ENCODE peak calls at places on chromosomes 6 and 20, in seven cellular contexts. One of them, this sample, is unnamed.

GRCh38 chr6:134240664-134241431 is 77.1 kb downstream of the SGK1 start:
- DNase-seq in A673: no peak
- DNase-seq in prostate gland: peak
- DNase-seq in omental fat pad: peak
- DNase-seq in psoas muscle: peak
- DNase-seq in GM13976: no peak
- DNase-seq in cardiac muscle cell: no peak
- DNase-seq in this sample: peak

GRCh38 chr6:108750801-108751200 is 97.4 kb upstream of the ARMC2 start:
- DNase-seq in A673: no peak
- DNase-seq in prostate gland: no peak
- DNase-seq in omental fat pad: no peak
- DNase-seq in psoas muscle: no peak
- DNase-seq in GM13976: no peak
- DNase-seq in cardiac muscle cell: no peak
- DNase-seq in this sample: no peak

GRCh38 chr20:31578448-31579138 is 26.5 kb upstream of the ID1 start:
- DNase-seq in A673: no peak
- DNase-seq in prostate gland: no peak
- DNase-seq in omental fat pad: no peak
- DNase-seq in psoas muscle: no peak
- DNase-seq in GM13976: no peak
- DNase-seq in cardiac muscle cell: no peak
- DNase-seq in this sample: no peak

GRCh38 chr6:44661221-44661609 is 273.7 kb downstream of the CDC5L start:
- DNase-seq in A673: no peak
- DNase-seq in prostate gland: peak
- DNase-seq in omental fat pad: no peak
- DNase-seq in psoas muscle: no peak
- DNase-seq in GM13976: no peak
- DNase-seq in cardiac muscle cell: no peak
- DNase-seq in this sample: no peak

GRCh38 chr6:107409942-107410341 is 49.4 kb downstream of the PDSS2 start:
- DNase-seq in A673: no peak
- DNase-seq in prostate gland: no peak
- DNase-seq in omental fat pad: no peak
- DNase-seq in psoas muscle: no peak
- DNase-seq in GM13976: no peak
- DNase-seq in cardiac muscle cell: no peak
- DNase-seq in this sample: no peak

GRCh38 chr6:139973602-139974373 is 599.3 kb upstream of the CITED2 start:
- DNase-seq in A673: peak
- DNase-seq in prostate gland: no peak
- DNase-seq in omental fat pad: no peak
- DNase-seq in psoas muscle: no peak
- DNase-seq in GM13976: no peak
- DNase-seq in cardiac muscle cell: peak
- DNase-seq in this sample: no peak

GRCh38 chr6:89997456-89998445 is 103.5 kb downstream of the GJA10 start:
- DNase-seq in A673: no peak
- DNase-seq in prostate gland: peak
- DNase-seq in omental fat pad: no peak
- DNase-seq in psoas muscle: no peak
- DNase-seq in GM13976: no peak
- DNase-seq in cardiac muscle cell: peak
- DNase-seq in this sample: no peak

GRCh38 chr6:168785720-168786511 is 344.9 kb downstream of the SMOC2 start:
- DNase-seq in A673: no peak
- DNase-seq in prostate gland: no peak
- DNase-seq in omental fat pad: no peak
- DNase-seq in psoas muscle: no peak
- DNase-seq in GM13976: no peak
- DNase-seq in cardiac muscle cell: no peak
- DNase-seq in this sample: no peak

GRCh38 chr6:25512560-25512959 is 139.5 kb upstream of the SCGN start:
- DNase-seq in A673: no peak
- DNase-seq in prostate gland: no peak
- DNase-seq in omental fat pad: no peak
- DNase-seq in psoas muscle: no peak
- DNase-seq in GM13976: no peak
- DNase-seq in cardiac muscle cell: no peak
- DNase-seq in this sample: no peak

GRCh38 chr20:59825944-59826759 is 107.3 kb downstream of the SYCP2 start:
- DNase-seq in A673: no peak
- DNase-seq in prostate gland: peak
- DNase-seq in omental fat pad: no peak
- DNase-seq in psoas muscle: no peak
- DNase-seq in GM13976: peak
- DNase-seq in cardiac muscle cell: no peak
- DNase-seq in this sample: no peak

GRCh38 chr6:15129872-15130271 is 116.0 kb upstream of the JARID2 start:
- DNase-seq in A673: no peak
- DNase-seq in prostate gland: no peak
- DNase-seq in omental fat pad: no peak
- DNase-seq in psoas muscle: no peak
- DNase-seq in GM13976: no peak
- DNase-seq in cardiac muscle cell: no peak
- DNase-seq in this sample: no peak

GRCh38 chr6:158219229-158219628 is 51.1 kb downstream of the GTF2H5 start:
- DNase-seq in A673: peak
- DNase-seq in prostate gland: no peak
- DNase-seq in omental fat pad: no peak
- DNase-seq in psoas muscle: no peak
- DNase-seq in GM13976: no peak
- DNase-seq in cardiac muscle cell: peak
- DNase-seq in this sample: no peak

GRCh38 chr6:138722425-138723371 is 50.9 kb upstream of the CCDC28A start:
- DNase-seq in A673: peak
- DNase-seq in prostate gland: no peak
- DNase-seq in omental fat pad: no peak
- DNase-seq in psoas muscle: no peak
- DNase-seq in GM13976: no peak
- DNase-seq in cardiac muscle cell: peak
- DNase-seq in this sample: no peak

GRCh38 chr6:14046476-14047068 is 71.0 kb upstream of the CD83 start:
- DNase-seq in A673: peak
- DNase-seq in prostate gland: peak
- DNase-seq in omental fat pad: no peak
- DNase-seq in psoas muscle: no peak
- DNase-seq in GM13976: peak
- DNase-seq in cardiac muscle cell: peak
- DNase-seq in this sample: peak

GRCh38 chr20:44495257-44495656 is 19.6 kb downstream of the TTPAL start:
- DNase-seq in A673: no peak
- DNase-seq in prostate gland: no peak
- DNase-seq in omental fat pad: no peak
- DNase-seq in psoas muscle: no peak
- DNase-seq in GM13976: no peak
- DNase-seq in cardiac muscle cell: peak
- DNase-seq in this sample: no peak

GRCh38 chr20:42364446-42364845 is 746.3 kb upstream of the CHD6 start:
- DNase-seq in A673: no peak
- DNase-seq in prostate gland: no peak
- DNase-seq in omental fat pad: no peak
- DNase-seq in psoas muscle: no peak
- DNase-seq in GM13976: no peak
- DNase-seq in cardiac muscle cell: no peak
- DNase-seq in this sample: no peak

GRCh38 chr6:26743157-26743821 is 83.7 kb upstream of the ZNF322 start:
- DNase-seq in A673: peak
- DNase-seq in prostate gland: no peak
- DNase-seq in omental fat pad: no peak
- DNase-seq in psoas muscle: no peak
- DNase-seq in GM13976: peak
- DNase-seq in cardiac muscle cell: peak
- DNase-seq in this sample: no peak

GRCh38 chr6:12572884-12573824 is 143.4 kb upstream of the PHACTR1 start:
- DNase-seq in A673: peak
- DNase-seq in prostate gland: no peak
- DNase-seq in omental fat pad: no peak
- DNase-seq in psoas muscle: no peak
- DNase-seq in GM13976: no peak
- DNase-seq in cardiac muscle cell: peak
- DNase-seq in this sample: no peak

GRCh38 chr20:56793916-56794315 is 164.8 kb downstream of the TFAP2C start:
- DNase-seq in A673: no peak
- DNase-seq in prostate gland: no peak
- DNase-seq in omental fat pad: no peak
- DNase-seq in psoas muscle: no peak
- DNase-seq in GM13976: no peak
- DNase-seq in cardiac muscle cell: no peak
- DNase-seq in this sample: no peak

GRCh38 chr6:126531840-126532239 is 191.9 kb downstream of the CENPW start:
- DNase-seq in A673: no peak
- DNase-seq in prostate gland: no peak
- DNase-seq in omental fat pad: no peak
- DNase-seq in psoas muscle: no peak
- DNase-seq in GM13976: no peak
- DNase-seq in cardiac muscle cell: no peak
- DNase-seq in this sample: peak

GRCh38 chr6:44642870-44643522 is 255.5 kb downstream of the CDC5L start:
- DNase-seq in A673: no peak
- DNase-seq in prostate gland: no peak
- DNase-seq in omental fat pad: no peak
- DNase-seq in psoas muscle: no peak
- DNase-seq in GM13976: no peak
- DNase-seq in cardiac muscle cell: no peak
- DNase-seq in this sample: peak

GRCh38 chr20:53580376-53581111 is 13.1 kb downstream of the ZNF217 start:
- DNase-seq in A673: no peak
- DNase-seq in prostate gland: no peak
- DNase-seq in omental fat pad: no peak
- DNase-seq in psoas muscle: no peak
- DNase-seq in GM13976: no peak
- DNase-seq in cardiac muscle cell: no peak
- DNase-seq in this sample: no peak
- TF ChIP-seq CTCF in A673: no peak
- TF ChIP-seq CTCF in prostate gland: no peak
- TF ChIP-seq CTCF in omental fat pad: no peak
- TF ChIP-seq CTCF in psoas muscle: peak
- TF ChIP-seq CTCF in GM13976: no peak
- TF ChIP-seq CTCF in cardiac muscle cell: peak
- TF ChIP-seq CTCF in this sample: no peak

GRCh38 chr20:16240355-16240754 is 332.9 kb downstream of the KIF16B start:
- DNase-seq in A673: no peak
- DNase-seq in prostate gland: no peak
- DNase-seq in omental fat pad: no peak
- DNase-seq in psoas muscle: no peak
- DNase-seq in GM13976: no peak
- DNase-seq in cardiac muscle cell: no peak
- DNase-seq in this sample: no peak

GRCh38 chr20:16243470-16243869 is 329.8 kb downstream of the KIF16B start:
- DNase-seq in A673: no peak
- DNase-seq in prostate gland: no peak
- DNase-seq in omental fat pad: no peak
- DNase-seq in psoas muscle: no peak
- DNase-seq in GM13976: no peak
- DNase-seq in cardiac muscle cell: no peak
- DNase-seq in this sample: peak

GRCh38 chr20:16246870-16247269 is 326.4 kb downstream of the KIF16B start:
- DNase-seq in A673: no peak
- DNase-seq in prostate gland: no peak
- DNase-seq in omental fat pad: no peak
- DNase-seq in psoas muscle: no peak
- DNase-seq in GM13976: no peak
- DNase-seq in cardiac muscle cell: no peak
- DNase-seq in this sample: no peak

GRCh38 chr20:16241911-16242310 is 331.3 kb downstream of the KIF16B start:
- DNase-seq in A673: no peak
- DNase-seq in prostate gland: no peak
- DNase-seq in omental fat pad: no peak
- DNase-seq in psoas muscle: no peak
- DNase-seq in GM13976: no peak
- DNase-seq in cardiac muscle cell: no peak
- DNase-seq in this sample: peak

DNA sequence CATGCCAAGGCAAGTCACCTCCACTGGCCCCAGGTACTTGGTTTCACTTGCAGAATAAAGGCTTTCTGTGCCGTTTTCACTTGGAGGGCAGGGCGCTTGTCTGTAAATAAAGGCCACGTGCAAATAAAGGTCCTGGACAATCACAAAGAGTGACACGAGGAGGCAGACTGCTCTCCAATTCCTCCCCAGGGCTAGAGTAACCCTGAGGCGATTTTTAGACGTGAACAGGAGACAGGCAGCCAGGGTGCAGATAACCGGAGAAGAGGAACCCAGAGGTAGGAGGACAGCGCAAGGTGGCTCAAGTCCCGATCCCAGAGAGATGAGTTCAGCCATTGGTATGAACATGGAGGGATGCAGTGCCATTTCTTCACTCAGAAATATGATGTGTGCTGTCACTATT is 327.4 kb downstream of the KIF16B start:
- DNase-seq in A673: no peak
- DNase-seq in prostate gland: no peak
- DNase-seq in omental fat pad: no peak
- DNase-seq in psoas muscle: no peak
- DNase-seq in GM13976: no peak
- DNase-seq in cardiac muscle cell: no peak
- DNase-seq in this sample: no peak
- TF ChIP-seq CTCF in A673: no peak
- TF ChIP-seq CTCF in prostate gland: no peak
- TF ChIP-seq CTCF in omental fat pad: no peak
- TF ChIP-seq CTCF in psoas muscle: no peak
- TF ChIP-seq CTCF in GM13976: no peak
- TF ChIP-seq CTCF in cardiac muscle cell: no peak
- TF ChIP-seq CTCF in this sample: no peak

GRCh38 chr6:104286641-104287040 is 573.1 kb downstream of the HACE1 start:
- DNase-seq in A673: no peak
- DNase-seq in prostate gland: no peak
- DNase-seq in omental fat pad: no peak
- DNase-seq in psoas muscle: no peak
- DNase-seq in GM13976: no peak
- DNase-seq in cardiac muscle cell: no peak
- DNase-seq in this sample: no peak

GRCh38 chr6:104284872-104285271 is 574.8 kb downstream of the HACE1 start:
- DNase-seq in A673: no peak
- DNase-seq in prostate gland: no peak
- DNase-seq in omental fat pad: no peak
- DNase-seq in psoas muscle: no peak
- DNase-seq in GM13976: no peak
- DNase-seq in cardiac muscle cell: no peak
- DNase-seq in this sample: no peak

DNA sequence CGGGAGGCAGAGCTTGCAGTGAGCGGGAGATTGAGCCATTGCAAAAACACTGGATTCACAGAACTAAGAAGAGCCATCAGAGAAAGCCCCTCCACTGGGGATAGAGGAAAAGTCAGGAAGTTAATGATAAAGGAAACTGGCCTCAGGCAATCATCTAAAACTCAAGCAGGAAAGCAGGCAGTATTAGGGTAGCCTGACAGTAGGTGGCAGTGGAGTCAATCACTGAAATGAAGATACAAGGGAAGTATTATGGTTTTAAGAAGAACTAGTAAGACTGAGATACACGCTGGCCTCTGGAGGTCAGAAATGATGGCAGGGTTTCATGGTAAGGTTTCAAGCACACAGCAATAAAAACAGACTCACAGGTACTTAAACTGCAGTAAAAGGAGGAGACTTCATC is 578.3 kb downstream of the HACE1 start:
- DNase-seq in A673: no peak
- DNase-seq in prostate gland: no peak
- DNase-seq in omental fat pad: no peak
- DNase-seq in psoas muscle: no peak
- DNase-seq in GM13976: no peak
- DNase-seq in cardiac muscle cell: no peak
- DNase-seq in this sample: peak
- TF ChIP-seq CTCF in A673: peak
- TF ChIP-seq CTCF in prostate gland: no peak
- TF ChIP-seq CTCF in omental fat pad: no peak
- TF ChIP-seq CTCF in psoas muscle: no peak
- TF ChIP-seq CTCF in GM13976: no peak
- TF ChIP-seq CTCF in cardiac muscle cell: no peak
- TF ChIP-seq CTCF in this sample: peak

GRCh38 chr6:128388380-128388779 is 132.0 kb downstream of the PTPRK start:
- DNase-seq in A673: no peak
- DNase-seq in prostate gland: no peak
- DNase-seq in omental fat pad: no peak
- DNase-seq in psoas muscle: no peak
- DNase-seq in GM13976: no peak
- DNase-seq in cardiac muscle cell: no peak
- DNase-seq in this sample: no peak
- TF ChIP-seq CTCF in A673: no peak
- TF ChIP-seq CTCF in prostate gland: no peak
- TF ChIP-seq CTCF in omental fat pad: no peak
- TF ChIP-seq CTCF in psoas muscle: no peak
- TF ChIP-seq CTCF in GM13976: no peak
- TF ChIP-seq CTCF in cardiac muscle cell: no peak
- TF ChIP-seq CTCF in this sample: no peak

This sample was measured in GM12865.